ENCODE peak calls at places on chromosomes 3 and 15, in six cellular contexts. R is spleen; I is OCI-LY7; T is uterus; V is neural crest cell; Q is CD8-positive, alpha-beta T cell. K is an unnamed sample.

GRCh38 chr15:92693922-92694331 is 38.4 kb upstream of the FAM174B start:
- DNase-seq in V (peak; percentile 51), I (peak; percentile 21), Q (no peak), R (no peak), T (no peak), K (peak; percentile 61)

GRCh38 chr3:51471775-51472652 is 27.8 kb downstream of the DCAF1 start:
- DNase-seq in R (no peak), V (no peak), Q (no peak), T (no peak), I (no peak), K (no peak)

GRCh38 chr3:57605683-57606082 is 8.5 kb upstream of the ARF4 start:
- DNase-seq in Q (no peak), V (no peak), R (no peak), I (no peak), T (no peak), K (no peak)

GRCh38 chr15:56242576-56243116 is 1.0 kb downstream of the RFX7 start:
- DNase-seq in R (no peak), I (no peak), V (no peak), T (no peak), Q (no peak), K (peak; percentile 72)

GRCh38 chr3:168989396-168989795 is 674.1 kb downstream of the MECOM start:
- DNase-seq in I (no peak), R (no peak), V (no peak), Q (no peak), T (peak; percentile 17), K (no peak)

GRCh38 chr3:189572249-189572648 is 58.9 kb upstream of the TP63 start:
- DNase-seq in T (no peak), V (no peak), Q (no peak), R (no peak), I (no peak), K (no peak)

GRCh38 chr3:182794806-182795369 is 1.6 kb downstream of the ATP11B start:
- DNase-seq in I (no peak), Q (no peak), V (no peak), R (no peak), T (no peak), K (no peak)

GRCh38 chr3:158105710-158106438 is at the start of gene SHOX2:
- DNase-seq in I (peak; percentile 34), Q (peak; percentile 51), R (peak; percentile 82), T (peak; percentile 20), V (peak; percentile 37), K (peak; percentile 74)

GRCh38 chr15:39095218-39095879 is 485.5 kb upstream of the THBS1 start:
- DNase-seq in R (no peak), T (no peak), I (no peak), Q (no peak), V (peak; percentile 3), K (no peak)

GRCh38 chr15:91625506-91625905 is 228.0 kb upstream of the SLCO3A1 start:
- DNase-seq in R (no peak), T (no peak), I (no peak), Q (no peak), V (no peak), K (no peak)

DNA sequence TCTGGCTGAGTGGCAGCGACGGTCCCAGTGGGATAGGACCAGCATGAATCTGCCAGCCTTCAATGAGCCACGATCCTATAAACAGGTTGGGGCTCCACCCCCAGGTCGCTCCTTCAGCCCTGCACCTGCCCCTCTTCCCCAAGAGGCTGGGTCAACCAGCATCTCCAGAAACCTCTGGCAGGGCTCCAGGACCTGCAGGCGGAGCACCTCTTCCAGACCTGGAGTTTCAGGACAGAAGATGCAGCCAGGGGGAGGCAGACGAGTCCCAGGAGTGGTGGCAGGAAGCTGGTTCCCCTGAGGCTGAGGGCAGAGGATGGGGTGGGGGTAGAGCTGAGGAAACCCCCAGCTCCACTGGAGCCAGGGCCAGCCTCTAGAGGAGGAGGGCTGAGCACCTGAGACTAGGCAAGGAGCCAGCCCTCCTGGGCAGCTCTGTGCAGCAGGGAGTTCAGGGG is at the start of gene PLA2G4D:
- DNase-seq in I (no peak), V (no peak), R (no peak), Q (no peak), T (no peak), K (no peak)
- TF ChIP-seq CTCF in I (no peak), V (no peak), R (no peak), Q (no peak), T (no peak), K (no peak)

GRCh38 chr15:59420986-59421618 is 16.9 kb upstream of the FAM81A start:
- DNase-seq in V (no peak), T (no peak), I (no peak), Q (no peak), R (no peak), K (no peak)
- TF ChIP-seq CTCF in V (peak; percentile 20), T (no peak), I (no peak), Q (no peak), R (no peak), K (no peak)

GRCh38 chr3:191388823-191389222 is 58.5 kb upstream of the UTS2B start:
- DNase-seq in V (no peak), Q (no peak), T (no peak), R (no peak), I (peak; percentile 17), K (no peak)
- TF ChIP-seq CTCF in V (peak; percentile 57), Q (no peak), T (no peak), R (no peak), I (peak; percentile 70), K (no peak)

GRCh38 chr15:57618325-57618724 is 26.6 kb downstream of the MYZAP start:
- DNase-seq in R (no peak), Q (no peak), V (no peak), T (no peak), I (no peak), K (no peak)

GRCh38 chr15:57624730-57625129 is 33.0 kb downstream of the MYZAP start:
- DNase-seq in I (no peak), R (no peak), V (no peak), Q (no peak), T (no peak), K (no peak)

GRCh38 chr15:57619746-57620145 is 28.0 kb downstream of the MYZAP start:
- DNase-seq in V (no peak), Q (no peak), I (no peak), T (no peak), R (no peak), K (no peak)
- TF ChIP-seq CTCF in V (no peak), Q (no peak), I (no peak), T (no peak), R (no peak), K (no peak)

DNA sequence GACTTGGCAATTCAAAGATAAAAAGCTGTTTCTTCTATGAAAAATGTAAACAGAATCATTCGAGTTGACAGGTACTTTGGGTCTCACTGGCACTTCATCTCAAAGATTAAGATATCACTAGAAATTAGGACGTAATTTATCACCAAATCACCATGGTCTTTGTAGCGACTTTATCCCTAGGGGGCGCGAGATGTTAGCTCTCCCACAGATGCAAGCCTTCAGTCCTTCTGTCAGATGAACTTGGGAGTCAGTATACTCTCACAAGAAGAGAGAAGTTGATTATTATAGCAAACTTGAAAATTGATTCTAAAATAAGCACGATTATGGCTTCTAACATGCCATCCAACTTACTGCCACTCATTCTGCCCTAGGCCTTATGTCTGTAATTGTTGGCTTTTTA is 150.3 kb downstream of the ALCAM start:
- DNase-seq in T (no peak), Q (no peak), V (no peak), I (no peak), R (no peak), K (no peak)
- TF ChIP-seq CTCF in T (no peak), Q (no peak), V (peak; percentile 20), I (no peak), R (no peak), K (no peak)

DNA sequence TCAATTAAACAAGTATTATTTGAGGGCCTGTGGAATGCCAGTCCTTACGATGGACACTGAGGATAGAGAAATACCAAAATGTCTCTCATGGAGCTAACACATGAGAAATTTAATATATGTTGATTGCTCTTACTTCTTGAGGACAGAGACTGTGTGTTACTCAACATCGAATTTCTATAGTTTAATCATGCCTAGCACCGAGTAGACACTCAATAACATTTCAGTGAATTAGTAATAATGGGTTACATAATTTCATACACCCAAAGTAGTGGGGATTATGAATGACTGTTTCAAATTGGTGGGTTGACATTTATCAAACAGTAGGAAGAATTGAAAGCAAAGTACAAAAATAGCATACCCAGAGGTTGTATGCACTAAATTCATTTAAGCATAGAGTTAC is 11.2 kb downstream of the FMN1 start:
- DNase-seq in V (no peak), T (no peak), R (no peak), Q (no peak), I (no peak), K (no peak)
- TF ChIP-seq CTCF in V (no peak), T (no peak), R (no peak), Q (no peak), I (no peak), K (no peak)

DNA sequence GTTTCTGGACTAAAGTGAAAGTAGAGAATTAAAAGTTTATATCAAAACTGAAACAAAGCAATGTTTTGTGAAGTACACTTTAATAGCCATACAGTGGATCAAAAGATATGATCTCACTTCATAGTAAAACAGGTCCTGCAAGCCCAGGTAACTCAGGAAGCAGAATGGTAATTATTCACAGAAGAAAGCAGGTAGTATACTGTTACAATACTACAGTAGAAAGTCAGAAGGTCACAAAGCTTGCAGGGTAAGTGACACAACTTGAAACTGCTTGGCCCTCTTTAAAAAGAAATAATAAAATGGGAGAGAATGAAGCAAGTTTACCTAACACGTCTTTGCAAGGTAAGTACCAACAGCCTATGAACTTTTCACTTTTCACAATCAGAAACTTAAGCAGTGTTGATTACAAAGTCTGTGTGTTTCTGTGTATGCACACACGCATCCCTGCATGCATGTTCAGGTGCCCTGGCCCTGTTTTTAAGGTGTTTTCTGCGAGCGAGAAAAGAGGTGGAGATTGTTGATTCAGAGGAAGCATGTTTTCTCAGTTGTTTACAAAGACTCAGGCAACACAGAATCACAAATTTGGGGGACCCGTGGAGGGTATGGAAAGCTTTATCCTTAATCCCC is at the start of gene NAALADL2:
- DNase-seq in T (no peak), V (no peak), Q (no peak), R (no peak), I (no peak), K (no peak)
- TF ChIP-seq CTCF in T (no peak), V (no peak), Q (no peak), R (no peak), I (no peak), K (no peak)

GRCh38 chr3:122874116-122874515 is 79.2 kb downstream of the SLC49A4 start:
- DNase-seq in T (no peak), I (no peak), V (no peak), R (no peak), Q (no peak), K (no peak)
- TF ChIP-seq CTCF in T (no peak), I (no peak), V (no peak), R (no peak), Q (no peak), K (no peak)

GRCh38 chr3:187946981-187947380 is 201.7 kb upstream of the BCL6 start:
- DNase-seq in R (no peak), I (peak; percentile 71), T (no peak), Q (no peak), V (no peak), K (no peak)
- TF ChIP-seq CTCF in R (no peak), I (no peak), T (no peak), Q (no peak), V (no peak), K (no peak)

K was measured in glutamatergic neuron.